ENCODE peak calls at places on chromosomes 12 and 14, in nine cellular contexts. U is GM12865, K is right atrium auricular region, O is tibial nerve, F is lower leg skin, C is WERI-Rb-1, I is HepG2, J is adrenal gland, W is colonic mucosa. Z is an unnamed sample.

GRCh38 chr12:86613306-86613705 is 357.1 kb upstream of the MGAT4C start:
- DNase-seq in U (no peak), K (no peak), O (no peak), F (no peak), C (no peak), I (no peak), J (no peak), W (no peak), Z (no peak)

GRCh38 chr12:96225003-96225855 is 31.1 kb downstream of the ELK3 start:
- DNase-seq in U (no peak), K (no peak), O (no peak), F (peak; percentile 79), C (no peak), I (no peak), J (no peak), W (no peak), Z (no peak)

GRCh38 chr12:52427083-52427482 is 7.1 kb downstream of the KRT75 start:
- DNase-seq in U (no peak), K (no peak), O (no peak), F (no peak), C (no peak), I (no peak), J (no peak), W (no peak), Z (no peak)

GRCh38 chr14:58283730-58284129 is 14.6 kb upstream of the ARID4A start:
- DNase-seq in U (no peak), K (no peak), O (no peak), F (no peak), C (no peak), I (peak; percentile 41), J (no peak), W (no peak), Z (no peak)

GRCh38 chr12:123948401-123949117 is 24.1 kb downstream of the CCDC92 start:
- DNase-seq in U (no peak), K (no peak), O (no peak), F (no peak), C (peak; percentile 21), I (no peak), J (no peak), W (no peak), Z (no peak)

GRCh38 chr14:73209943-73210342 is 27.4 kb upstream of the PAPLN start:
- DNase-seq in U (no peak), K (no peak), O (no peak), F (no peak), C (no peak), I (no peak), J (no peak), W (no peak), Z (no peak)

GRCh38 chr12:52009081-52009751 is 2.5 kb downstream of the TAMALIN start:
- DNase-seq in U (no peak), K (no peak), O (no peak), F (no peak), C (no peak), I (no peak), J (no peak), W (no peak), Z (no peak)

GRCh38 chr12:68222336-68222735 is 3.3 kb downstream of the IL26 start:
- DNase-seq in U (no peak), K (no peak), O (no peak), F (no peak), C (no peak), I (no peak), J (no peak), W (no peak), Z (no peak)

GRCh38 chr14:91170504-91171121 is 56.7 kb downstream of the DGLUCY start:
- DNase-seq in U (no peak), K (no peak), O (no peak), F (no peak), C (no peak), I (no peak), J (no peak), W (no peak), Z (no peak)

GRCh38 chr12:102757874-102758244 is 159.2 kb downstream of the PAH start:
- DNase-seq in U (no peak), K (no peak), O (no peak), F (no peak), C (no peak), I (no peak), J (no peak), W (no peak), Z (no peak)

GRCh38 chr12:7797698-7798398 is 8.6 kb downstream of the NANOG start:
- DNase-seq in U (no peak), K (no peak), O (no peak), F (peak; percentile 10), C (peak; percentile 15), I (no peak), J (peak; percentile 70), W (no peak), Z (no peak)

GRCh38 chr14:91569301-91569700 is 59.2 kb upstream of the PPP4R3A start:
- DNase-seq in U (no peak), K (no peak), O (no peak), F (no peak), C (no peak), I (no peak), J (no peak), W (no peak), Z (no peak)

GRCh38 chr12:45730116-45730841 is 773 bp downstream of the ARID2 start:
- DNase-seq in U (peak; percentile 78), K (no peak), O (peak; percentile 17), F (peak; percentile 88), C (peak; percentile 23), I (no peak), J (peak; percentile 52), W (peak; percentile 50), Z (no peak)

GRCh38 chr12:52214421-52214802 is 18.6 kb upstream of the KRT7 start:
- DNase-seq in U (no peak), K (no peak), O (no peak), F (peak; percentile 82), C (no peak), I (no peak), J (no peak), W (no peak), Z (no peak)

GRCh38 chr12:3655331-3655900 is 97.5 kb downstream of the CRACR2A start:
- DNase-seq in U (peak; percentile 19), K (no peak), O (no peak), F (peak; percentile 56), C (peak; percentile 57), I (peak; percentile 12), J (no peak), W (no peak), Z (no peak)

GRCh38 chr12:32454075-32454474 is 54.7 kb downstream of the FGD4 start:
- DNase-seq in U (no peak), K (no peak), O (no peak), F (no peak), C (no peak), I (no peak), J (no peak), W (no peak), Z (no peak)
- H3K4me3 ChIP-seq in U (no peak overlapping the region), K (no peak overlapping the region), O (no peak overlapping the region), F (no peak overlapping the region), C (no peak overlapping the region), I (no peak overlapping the region), J (no peak overlapping the region), W (no peak overlapping the region), Z (no peak overlapping the region)

DNA sequence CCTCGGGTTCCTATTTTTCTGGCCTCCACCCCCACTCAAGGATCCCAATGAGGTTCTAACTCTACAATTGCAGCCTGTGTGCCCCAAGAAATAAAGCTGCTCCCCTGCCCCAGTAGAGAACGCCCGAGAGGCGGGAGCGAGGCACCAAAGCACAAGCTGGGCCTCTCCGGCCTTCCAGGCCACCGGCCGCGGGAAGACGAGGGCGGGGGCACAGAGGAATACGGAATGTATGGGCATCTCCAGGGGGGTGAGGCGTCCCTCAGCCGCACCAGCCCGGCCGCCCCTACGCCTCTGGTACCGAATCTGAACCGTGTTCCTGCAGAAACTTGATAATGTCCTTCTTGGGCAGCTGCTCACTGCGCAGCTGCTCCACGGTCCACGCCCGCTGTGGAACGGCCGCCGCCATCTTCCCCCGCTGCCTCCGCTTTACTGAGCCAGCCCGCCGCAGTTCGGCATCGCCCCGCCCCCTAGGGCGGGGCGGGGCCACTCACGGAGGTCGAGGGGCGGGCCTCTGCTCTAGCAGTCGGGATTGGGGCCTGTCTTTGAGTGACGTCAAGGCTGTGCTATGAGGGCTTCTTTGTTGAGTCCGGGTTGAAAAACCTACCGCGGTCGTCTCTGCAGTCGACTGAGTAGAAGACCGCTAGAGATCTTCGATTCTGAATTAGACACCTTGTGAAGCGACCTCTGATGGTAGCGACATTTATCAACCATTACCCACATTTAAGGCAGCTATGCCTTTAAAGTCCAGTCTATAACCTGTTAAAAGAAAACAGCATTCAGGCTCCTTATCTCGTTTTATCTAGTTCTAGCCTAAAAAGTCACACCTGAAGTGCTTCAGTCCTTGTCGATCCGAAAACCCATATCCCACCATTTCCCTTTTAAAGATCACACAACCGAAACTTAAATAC is at the start of gene FKBP3:
- DNase-seq in U (peak; percentile 99), K (peak; percentile 98), O (peak; percentile 94), F (peak; percentile 98), C (peak; percentile 98), I (peak; percentile 99), J (peak; percentile 99), W (peak; percentile 97), Z (peak; percentile 97)
- TF ChIP-seq CTCF in U (no peak), K (peak; percentile 29), O (peak; percentile 33), F (no peak), C (peak; percentile 36), I (peak; percentile 60), J (no peak), W (no peak), Z (no peak)

DNA sequence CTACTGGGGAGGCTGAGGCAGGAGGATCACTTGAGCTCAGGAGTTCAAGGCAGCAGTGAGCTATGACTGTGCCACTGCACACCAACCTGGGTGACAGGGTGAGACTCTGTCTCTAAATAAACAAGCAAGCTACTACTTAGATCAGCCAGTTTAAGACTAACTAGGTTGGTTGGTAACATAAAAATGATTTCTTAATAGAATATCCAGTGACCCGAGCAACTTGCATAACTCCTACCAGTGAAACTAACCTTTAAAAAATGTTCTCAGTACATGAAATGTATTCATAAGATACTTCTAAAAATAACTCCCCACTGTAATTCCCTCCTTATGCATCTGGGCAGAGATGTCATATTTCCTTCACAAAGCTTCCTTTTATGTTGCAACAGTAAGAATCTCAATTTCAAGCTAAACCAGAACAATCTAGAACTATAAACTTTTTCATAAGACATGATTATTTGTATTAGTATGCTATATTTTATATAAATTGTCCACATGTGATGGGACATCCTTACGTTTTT is 15.8 kb downstream of the TAOK3 start:
- DNase-seq in U (peak; percentile 29), K (no peak), O (no peak), F (peak; percentile 45), C (no peak), I (no peak), J (no peak), W (no peak), Z (no peak)
- H3K4me3 ChIP-seq in U (peak overlapping the region; percentile 91), K (no peak overlapping the region), O (no peak overlapping the region), F (no peak overlapping the region), C (no peak overlapping the region), I (no peak overlapping the region), J (no peak overlapping the region), W (no peak overlapping the region), Z (no peak overlapping the region)

DNA sequence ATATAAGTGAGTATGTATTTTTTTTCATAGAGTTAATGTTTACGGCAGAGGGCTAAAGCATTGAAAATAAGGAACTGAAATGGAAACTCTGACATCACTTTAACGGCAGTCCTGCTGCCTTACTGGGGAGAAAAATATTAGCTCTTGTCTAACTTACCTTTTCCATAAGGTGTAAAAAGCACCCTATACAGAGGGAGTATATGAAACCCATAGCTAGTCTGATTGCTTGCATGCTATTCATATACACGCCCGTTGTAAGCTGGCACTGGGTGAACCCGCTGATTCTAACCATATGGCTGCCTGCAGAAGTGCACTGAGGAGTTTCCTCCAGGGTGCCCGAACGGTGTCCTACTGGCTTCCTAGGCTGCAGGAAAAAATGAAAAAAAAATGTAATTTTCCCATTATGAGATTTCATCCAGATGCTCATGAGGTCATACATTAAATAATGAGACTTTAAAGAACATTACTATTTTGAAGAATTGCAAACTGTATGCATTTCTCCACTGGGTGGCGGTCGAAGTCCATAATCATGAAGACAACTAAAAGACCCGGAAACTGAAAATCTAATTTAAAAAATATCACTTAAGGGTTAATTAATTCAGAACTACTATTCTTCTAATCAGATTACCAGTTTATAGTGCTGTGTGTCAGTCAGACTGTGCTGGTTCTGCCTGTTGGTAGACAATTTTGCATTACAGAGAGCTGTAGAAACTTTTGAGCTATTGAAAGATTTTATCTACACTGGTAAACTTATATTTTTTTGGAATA is 144.7 kb downstream of the ALX1 start:
- DNase-seq in U (peak; percentile 55), K (no peak), O (no peak), F (no peak), C (no peak), I (peak; percentile 34), J (peak; percentile 7), W (peak; percentile 69), Z (no peak)
- TF ChIP-seq CTCF in U (peak; percentile 43), K (no peak), O (no peak), F (no peak), C (no peak), I (peak; percentile 44), J (no peak), W (peak; percentile 36), Z (no peak)

Z was measured in thoracic aorta.